ENCODE peak calls at places on chromosomes 16 and 17, in four cellular contexts. E is psoas muscle, R is dorsolateral prefrontal cortex, P is choroid plexus epithelial cell. D is an unnamed sample.

GRCh38 chr17:61770043-61770442 is 93.3 kb downstream of the BRIP1 start:
- DNase-seq in E (no peak), P (peak; percentile 14), R (no peak), D (no peak)

GRCh38 chr16:13519871-13520270 is 400.1 kb upstream of the ERCC4 start:
- DNase-seq in E (no peak), R (no peak), P (no peak), D (no peak)

GRCh38 chr16:62573466-62573865 is 537.2 kb upstream of the CDH8 start:
- DNase-seq in E (no peak), R (no peak), P (no peak), D (no peak)

GRCh38 chr17:17351356-17351891 is 48.3 kb downstream of the NT5M start:
- DNase-seq in R (no peak), E (peak; percentile 29), P (no peak), D (no peak)

GRCh38 chr17:33039874-33040273 is 48.2 kb downstream of the SPACA3 start:
- DNase-seq in R (no peak), P (peak; percentile 69), E (no peak), D (no peak)

GRCh38 chr17:81337449-81337848 is 42.3 kb upstream of the SLC38A10 start:
- DNase-seq in P (no peak), R (no peak), E (no peak), D (peak; percentile 76)

GRCh38 chr17:73976676-73977521 is 226.6 kb upstream of the RPL38 start:
- DNase-seq in P (no peak), R (no peak), E (no peak), D (no peak)

GRCh38 chr16:27820646-27821345 is 242.7 kb downstream of the GSG1L start:
- DNase-seq in P (no peak), R (no peak), E (no peak), D (no peak)

GRCh38 chr17:81539571-81539900 is 11.4 kb downstream of the FSCN2 start:
- DNase-seq in E (no peak), R (no peak), P (no peak), D (peak; percentile 30)

GRCh38 chr17:48294989-48295892 is 134.8 kb downstream of the SKAP1 start:
- DNase-seq in R (no peak), P (peak; percentile 47), E (no peak), D (no peak)

GRCh38 chr17:27990100-27990499 is 52.4 kb upstream of the NLK start:
- DNase-seq in P (no peak), E (no peak), R (no peak), D (no peak)

DNA sequence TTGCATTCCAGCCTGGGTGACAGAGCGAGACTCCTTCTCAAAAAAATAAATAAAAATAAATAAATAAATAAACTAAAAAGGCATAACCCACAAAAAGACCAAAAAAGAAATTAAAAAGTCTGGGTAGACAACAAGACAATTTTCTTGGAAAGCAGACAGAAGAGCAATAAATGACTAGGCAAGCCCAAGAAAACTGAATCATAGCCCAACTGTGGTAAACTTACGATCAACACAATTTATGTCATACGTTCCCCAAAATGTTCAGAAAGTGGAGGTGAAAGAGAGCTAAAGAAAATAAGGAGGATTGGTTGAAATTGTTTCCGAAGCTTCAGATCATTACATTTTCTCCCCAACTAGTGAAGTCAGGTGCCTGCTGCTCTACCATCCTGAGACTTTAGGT is 31.3 kb upstream of the C17orf78 start:
- DNase-seq in R (no peak), P (no peak), E (no peak), D (no peak)
- H3K4me3 ChIP-seq in R (no peak overlapping the region), P (no peak overlapping the region), E (no peak overlapping the region), D (no peak overlapping the region)

GRCh38 chr17:42681976-42682375 is 333 bp upstream of the CCR10 start:
- DNase-seq in R (no peak), P (no peak), E (no peak), D (no peak)
- H3K4me3 ChIP-seq in R (peak overlapping the region; percentile 43), P (peak overlapping the region; percentile 68), E (peak overlapping the region; percentile 64), D (peak overlapping the region; percentile 27)

DNA sequence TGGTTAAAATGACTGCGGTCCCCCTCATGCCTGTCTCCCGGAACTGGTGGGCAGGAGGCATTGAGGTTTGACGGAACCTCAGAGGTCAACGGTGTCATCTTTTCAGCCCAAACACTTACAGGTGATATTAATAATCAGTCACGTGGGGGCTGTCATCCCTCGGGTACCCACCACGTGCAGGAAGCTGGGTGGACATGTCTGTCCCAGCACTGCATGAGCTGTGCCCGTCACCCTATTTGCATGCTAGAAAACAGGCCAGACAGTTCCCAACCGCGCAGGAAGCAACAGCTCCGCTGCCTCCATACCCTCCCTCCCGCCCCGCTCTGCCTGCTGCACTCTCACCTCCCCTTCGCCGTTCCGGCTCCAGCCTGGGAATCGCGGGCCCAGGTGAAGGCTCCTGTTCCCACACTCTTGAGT is 1.4 kb downstream of the SYNGR3 start:
- DNase-seq in P (no peak), E (no peak), R (no peak), D (peak; percentile 64)
- H3K4me3 ChIP-seq in P (no peak overlapping the region), E (peak overlapping the region; percentile 7), R (peak overlapping the region; percentile 18), D (no peak overlapping the region)

GRCh38 chr16:24218299-24218698 is 37.8 kb upstream of the CACNG3 start:
- DNase-seq in R (no peak), P (no peak), E (no peak), D (no peak)

GRCh38 chr16:24216961-24217360 is 39.2 kb upstream of the CACNG3 start:
- DNase-seq in E (no peak), R (no peak), P (no peak), D (no peak)

GRCh38 chr16:24217456-24217855 is 38.7 kb upstream of the CACNG3 start:
- DNase-seq in E (no peak), P (no peak), R (no peak), D (no peak)

DNA sequence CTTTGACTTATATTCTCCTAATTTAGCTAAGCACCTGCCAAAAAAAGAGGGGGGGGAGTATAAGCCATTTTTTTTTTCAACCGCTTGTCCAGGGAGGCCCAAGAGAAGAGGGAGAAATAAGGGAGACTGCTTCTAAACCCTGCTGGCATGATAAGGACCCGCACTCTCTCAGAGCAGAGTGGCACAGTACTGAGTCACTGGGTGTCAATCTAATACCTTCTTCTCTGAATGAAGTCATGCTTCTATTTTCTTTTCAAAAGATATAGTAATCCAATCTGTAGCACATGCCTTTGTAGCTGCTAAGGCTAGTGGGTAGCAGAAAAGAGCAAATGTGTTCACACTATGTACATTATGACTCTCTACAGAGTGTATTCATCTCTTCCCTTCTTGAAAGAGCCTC is 34.9 kb upstream of the CACNG3 start:
- DNase-seq in E (no peak), R (no peak), P (no peak), D (no peak)
- H3K4me3 ChIP-seq in E (no peak overlapping the region), R (no peak overlapping the region), P (no peak overlapping the region), D (no peak overlapping the region)

GRCh38 chr17:55661359-55661758 is 61.3 kb downstream of the TMEM100 start:
- DNase-seq in P (no peak), E (no peak), R (no peak), D (no peak)
- H3K4me3 ChIP-seq in P (no peak overlapping the region), E (no peak overlapping the region), R (no peak overlapping the region), D (no peak overlapping the region)

D was measured in right cardiac atrium.